ENCODE peak calls at places on chromosomes 2 and 18, in six cellular contexts. A, F, G, H, P and W are unnamed samples.

GRCh38 chr2:64861338-64862000 is 127.7 kb upstream of the SLC1A4 start:
- DNase-seq in A (no peak), F (no peak), G (no peak), H (no peak), P (no peak), W (no peak)

GRCh38 chr18:54359233-54359632 is 1.5 kb downstream of the C18orf54 start:
- DNase-seq in A (peak; percentile 9), F (no peak), G (no peak), H (no peak), P (no peak), W (no peak)

GRCh38 chr2:37205689-37206341 is 9.5 kb downstream of the CEBPZOS start:
- DNase-seq in A (no peak), F (no peak), G (no peak), H (no peak), P (no peak), W (no peak)

GRCh38 chr2:27496357-27497287 is at the start of gene GCKR:
- DNase-seq in A (peak; percentile 42), F (no peak), G (no peak), H (peak; percentile 85), P (no peak), W (no peak)

GRCh38 chr2:36371070-36371962 is 15.7 kb downstream of the CRIM1 start:
- DNase-seq in A (no peak), F (no peak), G (no peak), H (peak; percentile 83), P (no peak), W (no peak)

GRCh38 chr2:102063360-102063947 is 71.7 kb downstream of the IL1R2 start:
- DNase-seq in A (peak; percentile 8), F (no peak), G (no peak), H (no peak), P (no peak), W (no peak)

GRCh38 chr2:64498438-64498837 is 25.7 kb upstream of the AFTPH start:
- DNase-seq in A (no peak), F (no peak), G (no peak), H (no peak), P (no peak), W (no peak)

GRCh38 chr2:237324446-237325236 is 89.3 kb downstream of the COL6A3 start:
- DNase-seq in A (no peak), F (no peak), G (no peak), H (no peak), P (no peak), W (no peak)

GRCh38 chr18:75926811-75927210 is 499.3 kb upstream of the SMIM21 start:
- DNase-seq in A (no peak), F (no peak), G (no peak), H (no peak), P (no peak), W (no peak)

GRCh38 chr2:180647206-180647605 is 333.2 kb upstream of the UBE2E3 start:
- DNase-seq in A (no peak), F (no peak), G (no peak), H (no peak), P (no peak), W (no peak)

GRCh38 chr2:180647651-180648050 is 332.8 kb upstream of the UBE2E3 start:
- DNase-seq in A (no peak), F (no peak), G (no peak), H (no peak), P (no peak), W (no peak)

GRCh38 chr2:180644709-180645108 is 335.7 kb upstream of the UBE2E3 start:
- DNase-seq in A (no peak), F (no peak), G (no peak), H (no peak), P (no peak), W (no peak)
- TF ChIP-seq TAF1 in A (no peak), F (no peak), G (no peak), H (no peak), P (no peak), W (no peak)

DNA sequence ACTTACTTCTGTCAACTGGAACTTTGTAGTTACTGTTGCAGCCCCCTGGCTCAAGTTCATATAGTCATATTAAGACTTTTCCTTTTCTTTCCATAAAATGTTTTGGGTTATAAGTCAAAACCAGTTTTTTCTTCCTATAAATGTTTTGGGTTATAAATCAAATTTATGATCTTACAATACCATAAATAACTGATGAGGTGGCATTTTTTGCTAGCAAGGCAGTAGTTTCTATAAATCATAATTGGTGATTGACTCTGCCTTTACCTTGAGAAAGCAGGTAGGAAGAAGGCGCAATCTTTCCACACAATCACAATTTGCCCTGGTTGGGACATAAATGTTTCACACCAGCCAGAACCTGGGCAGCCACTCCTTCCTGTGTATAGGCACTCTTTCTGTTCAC is 5.1 kb upstream of the DYTN start:
- DNase-seq in A (no peak), F (no peak), G (no peak), H (no peak), P (no peak), W (no peak)
- TF ChIP-seq POLR2AphosphoS5 in A (no peak), F (no peak), G (no peak), H (no peak), P (no peak), W (no peak)

GRCh38 chr2:230713331-230714121 is 884 bp downstream of the CAB39 start:
- DNase-seq in A (peak; percentile 86), F (no peak), G (peak; percentile 55), H (peak; percentile 46), P (no peak), W (peak; percentile 22)
- TF ChIP-seq POLR2A in A (peak; percentile 61), F (no peak), G (no peak), H (no peak), P (no peak), W (no peak)

GRCh38 chr2:67899187-67899586 is 163.6 kb downstream of the C1D start:
- DNase-seq in A (no peak), F (no peak), G (no peak), H (no peak), P (no peak), W (no peak)

GRCh38 chr2:67895171-67895941 is 167.4 kb downstream of the C1D start:
- DNase-seq in A (no peak), F (no peak), G (peak; percentile 52), H (no peak), P (no peak), W (no peak)

GRCh38 chr2:67898605-67899004 is 164.2 kb downstream of the C1D start:
- DNase-seq in A (no peak), F (no peak), G (no peak), H (no peak), P (no peak), W (no peak)

GRCh38 chr2:67891642-67892041 is 171.2 kb downstream of the C1D start:
- DNase-seq in A (no peak), F (no peak), G (no peak), H (peak; percentile 20), P (no peak), W (no peak)

GRCh38 chr2:67896131-67896865 is 166.5 kb downstream of the C1D start:
- DNase-seq in A (no peak), F (no peak), G (no peak), H (no peak), P (no peak), W (no peak)
- TF ChIP-seq TAF1 in A (no peak), F (no peak), G (no peak), H (no peak), P (no peak), W (no peak)

GRCh38 chr2:120867290-120868231 is 131.9 kb downstream of the GLI2 start:
- DNase-seq in A (peak; percentile 25), F (no peak), G (peak; percentile 78), H (no peak), P (no peak), W (no peak)
- TF ChIP-seq POLR2AphosphoS5 in A (no peak), F (no peak), G (no peak), H (no peak), P (no peak), W (no peak)

GRCh38 chr2:100321881-100322820 is at the start of gene LONRF2:
- DNase-seq in A (peak; percentile 69), F (peak; percentile 25), G (peak; percentile 66), H (no peak), P (no peak), W (peak; percentile 13)
- TF ChIP-seq POLR2A in A (no peak), F (no peak), G (no peak), H (no peak), P (no peak), W (no peak)